ENCODE peak calls at places on chromosome 1, in four cellular contexts. I is NCI-H2081, Y is Daoy, H is occipital lobe. J is an unnamed sample.

GRCh38 chr1:228021526-228022030 is 14.8 kb downstream of the WNT3A start:
- DNase-seq in Y (no peak), H (no peak), I (no peak), J (peak)

GRCh38 chr1:62962794-62963776 is 179.2 kb downstream of the ATG4C start:
- DNase-seq in I (peak), Y (peak), H (no peak), J (peak)

GRCh38 chr1:2975466-2976179 is 45.6 kb upstream of the ACTRT2 start:
- DNase-seq in Y (no peak), I (no peak), H (no peak), J (peak)

GRCh38 chr1:163747855-163748254 is 426.1 kb downstream of the NUF2 start:
- DNase-seq in H (no peak), Y (no peak), I (no peak), J (no peak)

GRCh38 chr1:28233264-28233606 is 406 bp upstream of the DNAJC8 start:
- DNase-seq in H (no peak), I (no peak), Y (no peak), J (no peak)

GRCh38 chr1:20530261-20530660 is 22.1 kb upstream of the FAM43B start:
- DNase-seq in I (no peak), Y (no peak), H (no peak), J (no peak)

GRCh38 chr1:224799083-224799482 is 130.4 kb upstream of the DNAH14 start:
- DNase-seq in H (no peak), I (no peak), Y (no peak), J (no peak)

GRCh38 chr1:184489908-184490307 is 103.1 kb downstream of the C1orf21 start:
- DNase-seq in H (no peak), I (peak), Y (no peak), J (no peak)

GRCh38 chr1:153192697-153193096 is 10.5 kb upstream of the LELP1 start:
- DNase-seq in I (peak), Y (peak), H (no peak), J (no peak)

GRCh38 chr1:46364612-46365011 is 24.0 kb downstream of the NSUN4 start:
- DNase-seq in Y (no peak), H (no peak), I (no peak), J (no peak)